ENCODE peak calls at places on chromosome 11, in nine cellular contexts. Q is AG09319, G is astrocyte of the cerebellum, U is IMR-90, X is HFF-Myc, H is tibial nerve, D is astrocyte of the spinal cord, P is transverse colon, N is neural progenitor cell. J is an unnamed sample.

GRCh38 chr11:36249271-36249670 is 40.0 kb downstream of the COMMD9 start:
- DNase-seq in Q (peak; percentile 19), G (peak; percentile 86), U (peak; percentile 91), X (peak; percentile 36), H (no peak), D (peak; percentile 80), P (no peak), N (no peak), J (peak; percentile 58)

GRCh38 chr11:64102005-64102738 is 63.7 kb downstream of the MACROD1 start:
- DNase-seq in Q (no peak), G (no peak), U (no peak), X (peak; percentile 52), H (no peak), D (no peak), P (no peak), N (no peak), J (no peak)

GRCh38 chr11:38598413-38598812 is 2000.4 kb upstream of the RAG2 start:
- DNase-seq in Q (no peak), G (peak; percentile 5), U (no peak), X (no peak), H (no peak), D (peak; percentile 7), P (no peak), N (peak; percentile 67), J (no peak)

GRCh38 chr11:57155838-57156583 is 25.7 kb upstream of the LRRC55 start:
- DNase-seq in Q (no peak), G (no peak), U (no peak), X (no peak), H (no peak), D (no peak), P (no peak), N (peak; percentile 56), J (no peak)

GRCh38 chr11:73310076-73310475 is 2.0 kb downstream of the ARHGEF17 start:
- DNase-seq in Q (no peak), G (no peak), U (no peak), X (no peak), H (no peak), D (no peak), P (no peak), N (no peak), J (no peak)

GRCh38 chr11:15602042-15602441 is 487.3 kb downstream of the INSC start:
- DNase-seq in Q (no peak), G (no peak), U (no peak), X (no peak), H (no peak), D (no peak), P (no peak), N (no peak), J (no peak)

GRCh38 chr11:120235024-120235628 is 4.8 kb upstream of the POU2F3 start:
- DNase-seq in Q (no peak), G (no peak), U (peak; percentile 43), X (no peak), H (no peak), D (peak; percentile 60), P (peak; percentile 72), N (peak; percentile 86), J (no peak)

GRCh38 chr11:107493117-107493516 is 35.5 kb upstream of the CWF19L2 start:
- DNase-seq in Q (no peak), G (no peak), U (peak; percentile 63), X (peak; percentile 20), H (no peak), D (peak; percentile 27), P (no peak), N (no peak), J (no peak)

GRCh38 chr11:66388746-66389386 is 17.3 kb upstream of the SLC29A2 start:
- DNase-seq in Q (peak; percentile 44), G (peak; percentile 43), U (peak; percentile 73), X (no peak), H (peak; percentile 67), D (peak; percentile 70), P (peak; percentile 83), N (peak; percentile 86), J (no peak)
- TF ChIP-seq CTCF in Q (peak; percentile 90), G (peak; percentile 88), U (peak; percentile 80), X (peak; percentile 95), H (peak; percentile 41), D (peak; percentile 97), P (peak; percentile 66), N (peak; percentile 78), J (peak; percentile 88)

GRCh38 chr11:95803973-95804372 is 13.7 kb downstream of the CEP57 start:
- DNase-seq in Q (no peak), G (no peak), U (no peak), X (no peak), H (no peak), D (no peak), P (no peak), N (no peak), J (no peak)

GRCh38 chr11:95795627-95796308 is 5.5 kb downstream of the CEP57 start:
- DNase-seq in Q (no peak), G (no peak), U (no peak), X (no peak), H (no peak), D (no peak), P (no peak), N (no peak), J (no peak)

GRCh38 chr11:95802806-95803205 is 12.5 kb downstream of the CEP57 start:
- DNase-seq in Q (no peak), G (no peak), U (no peak), X (no peak), H (no peak), D (no peak), P (no peak), N (no peak), J (no peak)

GRCh38 chr11:95794086-95794485 is 3.8 kb downstream of the CEP57 start:
- DNase-seq in Q (no peak), G (no peak), U (peak; percentile 26), X (no peak), H (no peak), D (peak; percentile 2), P (no peak), N (no peak), J (no peak)

DNA sequence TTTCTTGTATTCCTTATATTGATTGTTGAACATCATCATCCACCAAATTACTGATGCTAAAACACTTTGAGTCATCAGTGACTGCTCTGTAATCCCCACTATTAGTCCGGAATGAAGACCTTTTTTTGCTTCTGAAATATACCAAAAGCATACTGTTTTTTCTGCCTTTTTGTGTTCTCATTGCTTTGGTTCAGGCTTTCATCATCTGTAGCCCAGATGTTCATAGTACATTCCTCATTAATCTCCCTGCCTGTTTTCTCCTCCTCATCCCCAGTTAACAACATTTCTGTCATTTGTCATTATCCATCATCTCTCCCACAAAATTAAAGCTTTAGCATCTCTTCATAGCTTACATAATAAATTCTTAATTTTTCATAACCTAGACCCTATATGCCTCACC is 9.2 kb downstream of the CEP57 start:
- DNase-seq in Q (no peak), G (no peak), U (no peak), X (peak; percentile 30), H (no peak), D (no peak), P (no peak), N (no peak), J (no peak)
- TF ChIP-seq CTCF in Q (no peak), G (no peak), U (no peak), X (no peak), H (no peak), D (no peak), P (no peak), N (no peak), J (no peak)

GRCh38 chr11:128948583-128948982 is 5.9 kb upstream of the TP53AIP1 start:
- DNase-seq in Q (no peak), G (no peak), U (no peak), X (no peak), H (no peak), D (no peak), P (no peak), N (peak; percentile 52), J (no peak)
- TF ChIP-seq CTCF in Q (no peak), G (peak; percentile 16), U (peak; percentile 10), X (peak; percentile 25), H (no peak), D (peak; percentile 22), P (no peak), N (peak; percentile 51), J (peak; percentile 17)

DNA sequence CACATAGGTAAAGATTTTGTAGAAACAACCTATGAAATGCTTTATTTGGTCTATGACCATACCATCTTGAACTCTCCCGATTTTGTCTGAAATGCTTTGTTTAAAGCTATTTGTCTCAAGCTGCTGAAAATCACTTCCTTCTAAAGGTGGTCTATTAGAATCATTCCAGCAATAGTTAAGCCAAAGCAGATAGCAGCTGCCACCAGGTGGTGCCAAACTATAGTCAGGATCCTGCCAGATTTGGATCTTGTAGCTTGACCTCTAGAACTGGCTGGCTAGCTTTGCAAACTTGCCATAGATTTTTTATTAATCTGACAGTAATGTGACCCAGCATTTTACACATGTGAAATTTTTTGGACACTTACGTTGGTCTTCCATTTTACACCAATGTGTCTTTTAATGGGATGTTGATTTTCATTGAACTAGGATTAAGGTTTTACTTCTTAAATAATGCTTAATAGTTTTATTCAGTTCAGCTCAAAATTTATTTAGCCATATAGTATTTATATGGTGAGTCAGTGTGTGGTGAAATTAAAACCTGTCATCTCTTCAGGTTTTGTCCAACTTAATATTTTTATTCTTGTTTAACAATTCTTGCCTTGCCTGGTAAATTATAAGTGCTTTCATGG is 19.7 kb downstream of the CTR9 start:
- DNase-seq in Q (peak; percentile 12), G (peak; percentile 20), U (peak; percentile 55), X (peak; percentile 19), H (peak; percentile 52), D (peak; percentile 44), P (peak; percentile 29), N (peak; percentile 64), J (no peak)
- TF ChIP-seq CTCF in Q (peak; percentile 83), G (peak; percentile 86), U (peak; percentile 65), X (peak; percentile 84), H (peak; percentile 52), D (peak; percentile 83), P (peak; percentile 45), N (peak; percentile 77), J (peak; percentile 75)